ENCODE peak calls at places on chromosomes 6 and 20, in four cellular contexts. K is LoVo; G is stimulated activated naive CD4-positive, alpha-beta T cell; F is GDM1. R is an unnamed sample.

GRCh38 chr6:82458147-82458546 is 94.5 kb downstream of the TPBG start:
- DNase-seq in K (no peak), G (no peak), F (no peak), R (no peak)

GRCh38 chr6:155290491-155290890 is 23.8 kb downstream of the TFB1M start:
- DNase-seq in K (no peak), G (no peak), F (no peak), R (no peak)

GRCh38 chr6:43509142-43509983 is 783 bp downstream of the LRRC73 start:
- DNase-seq in K (no peak), G (no peak), F (no peak), R (no peak)

GRCh38 chr20:1312308-1312707 is 16.6 kb downstream of the SDCBP2 start:
- DNase-seq in K (no peak), G (no peak), F (no peak), R (no peak)

GRCh38 chr6:106974999-106975698 is 620 bp upstream of the CD24 start:
- DNase-seq in K (peak; percentile 61), G (no peak), F (no peak), R (peak; percentile 53)

GRCh38 chr20:61699184-61700066 is 366.3 kb downstream of the TAF4 start:
- DNase-seq in K (no peak), G (no peak), F (no peak), R (no peak)

GRCh38 chr20:23366384-23366783 is 4.4 kb downstream of the GZF1 start:
- DNase-seq in K (no peak), G (no peak), F (no peak), R (no peak)

GRCh38 chr6:54595844-54596243 is 250.7 kb upstream of the FAM83B start:
- DNase-seq in K (no peak), G (no peak), F (no peak), R (no peak)

GRCh38 chr20:25548613-25549086 is 36.7 kb downstream of the NINL start:
- DNase-seq in K (no peak), G (no peak), F (no peak), R (no peak)